ENCODE peak calls at places on chromosomes 7 and 10, in nine cellular contexts. X is stomach, W is GM12865, S is left ventricle myocardium inferior, P is endodermal cell, B is HL-60, E is right lobe of liver, O is A549, Z is choroid plexus epithelial cell. Y is an unnamed sample.

GRCh38 chr7:114843102-114843501 is 78.8 kb upstream of the MDFIC start:
- DNase-seq in W (peak; percentile 12), B (no peak), Z (no peak), E (no peak), S (no peak), O (no peak), X (no peak), P (no peak), Y (no peak)

GRCh38 chr10:69634759-69635425 is 4.8 kb downstream of the FAM241B start:
- DNase-seq in B (no peak), P (peak; percentile 42), Z (no peak), S (no peak), X (peak; percentile 7), O (no peak), E (no peak), W (no peak), Y (no peak)

GRCh38 chr10:114876602-114877300 is 55.2 kb downstream of the FHIP2A start:
- DNase-seq in O (peak; percentile 87), W (peak; percentile 70), P (peak; percentile 94), X (peak; percentile 62), B (peak; percentile 21), E (peak; percentile 77), Z (peak; percentile 82), S (peak; percentile 48), Y (peak; percentile 62)

GRCh38 chr7:33667261-33667660 is 238.1 kb upstream of the BMPER start:
- DNase-seq in S (no peak), O (no peak), W (no peak), P (no peak), B (no peak), E (no peak), X (no peak), Z (peak; percentile 52), Y (peak; percentile 52)

GRCh38 chr10:30820282-30820991 is 190.9 kb upstream of the LYZL2 start:
- DNase-seq in B (no peak), O (no peak), W (no peak), Z (peak; percentile 79), S (no peak), E (no peak), P (no peak), X (no peak), Y (peak; percentile 95)

GRCh38 chr10:29862926-29863614 is 196.3 kb downstream of the JCAD start:
- DNase-seq in P (no peak), E (no peak), W (no peak), O (no peak), B (no peak), X (no peak), Z (peak; percentile 49), S (no peak), Y (peak; percentile 95)

GRCh38 chr10:51341216-51341615 is 266.9 kb downstream of the PRKG1 start:
- DNase-seq in S (no peak), X (no peak), B (no peak), Z (peak; percentile 42), E (no peak), W (no peak), O (no peak), P (no peak), Y (no peak)

GRCh38 chr10:71212249-71213126 is at the start of gene UNC5B:
- DNase-seq in Z (peak; percentile 90), S (peak; percentile 93), B (peak; percentile 44), P (peak; percentile 96), W (peak; percentile 42), E (peak; percentile 89), O (peak; percentile 37), X (peak; percentile 92), Y (peak; percentile 77)

DNA sequence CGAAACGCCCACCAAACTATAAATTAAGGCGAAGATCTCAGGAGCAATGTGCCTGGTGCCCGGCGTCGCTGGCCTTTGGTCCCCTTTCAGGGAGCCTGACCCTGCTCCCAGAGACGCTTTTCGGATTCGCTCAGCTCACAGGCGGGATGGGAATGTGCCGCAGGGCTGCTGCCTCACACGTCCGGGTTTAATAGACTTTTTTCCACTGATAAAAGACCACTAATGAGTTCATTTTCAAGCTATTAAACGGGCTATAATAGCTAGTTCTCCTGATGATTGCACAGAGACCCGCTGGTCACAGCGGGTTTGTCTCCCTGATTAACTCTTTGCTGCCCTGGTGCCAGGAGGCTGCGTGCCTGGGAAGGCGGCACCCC is 128.3 kb downstream of the ADARB2 start:
- DNase-seq in W (no peak), Z (no peak), O (no peak), P (no peak), X (no peak), B (no peak), S (no peak), E (no peak), Y (no peak)
- H3K4me3 ChIP-seq in W (no peak overlapping the region), Z (no peak overlapping the region), O (no peak overlapping the region), P (no peak overlapping the region), X (no peak overlapping the region), B (no peak overlapping the region), S (peak overlapping the region; percentile 10), E (no peak overlapping the region), Y (no peak overlapping the region)

GRCh38 chr10:527416-527815 is 162.1 kb downstream of the DIP2C start:
- DNase-seq in S (no peak), W (no peak), B (no peak), O (no peak), X (no peak), Z (no peak), P (no peak), E (no peak), Y (no peak)

GRCh38 chr10:525565-526315 is 163.7 kb downstream of the DIP2C start:
- DNase-seq in P (no peak), E (no peak), O (no peak), Z (no peak), X (no peak), W (no peak), S (no peak), B (no peak), Y (peak; percentile 51)

GRCh38 chr10:523925-524324 is 165.5 kb downstream of the DIP2C start:
- DNase-seq in P (no peak), O (no peak), S (no peak), X (no peak), Z (no peak), E (no peak), B (no peak), W (no peak), Y (no peak)

GRCh38 chr10:528173-529165 is 161.0 kb downstream of the DIP2C start:
- DNase-seq in S (no peak), X (no peak), B (no peak), O (no peak), E (peak; percentile 30), P (no peak), W (no peak), Z (no peak), Y (no peak)

DNA sequence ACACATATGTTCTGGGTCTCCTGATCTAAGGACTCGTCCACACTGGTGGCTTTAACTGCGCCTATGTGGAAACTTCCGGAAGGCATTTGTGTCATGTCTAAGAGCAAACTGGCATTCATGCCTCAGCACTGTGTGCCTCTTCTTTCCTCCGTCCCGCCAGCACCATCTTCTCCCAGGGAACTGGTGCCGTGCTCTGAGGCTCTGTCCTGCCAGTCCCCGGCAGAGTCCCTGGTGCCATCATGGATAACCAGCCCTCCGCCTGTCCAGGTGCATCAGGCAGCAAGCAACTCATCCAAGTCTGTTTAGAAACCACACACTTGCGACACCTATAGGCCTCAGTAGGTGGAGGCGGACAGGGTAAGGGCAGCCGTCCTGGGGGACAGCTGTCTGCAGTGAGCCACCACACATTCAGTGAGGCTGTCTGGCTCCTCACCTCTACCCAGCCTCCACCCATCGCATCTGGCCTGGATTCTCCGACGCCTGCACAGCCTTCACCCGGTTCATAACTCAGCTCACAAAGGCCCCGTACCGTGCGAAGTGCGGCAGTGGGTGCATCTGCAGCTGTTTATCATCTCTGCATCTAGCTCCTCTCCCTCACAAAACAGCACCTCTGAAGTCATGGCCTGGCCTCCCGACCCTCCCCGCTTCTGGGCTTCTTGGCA is 162.7 kb downstream of the DIP2C start:
- DNase-seq in S (no peak), P (peak; percentile 83), B (no peak), X (no peak), O (no peak), E (no peak), W (peak; percentile 45), Z (no peak), Y (no peak)
- TF ChIP-seq CTCF in S (no peak), P (peak; percentile 65), B (no peak), X (no peak), O (no peak), E (no peak), W (peak; percentile 39), Z (no peak), Y (no peak)

DNA sequence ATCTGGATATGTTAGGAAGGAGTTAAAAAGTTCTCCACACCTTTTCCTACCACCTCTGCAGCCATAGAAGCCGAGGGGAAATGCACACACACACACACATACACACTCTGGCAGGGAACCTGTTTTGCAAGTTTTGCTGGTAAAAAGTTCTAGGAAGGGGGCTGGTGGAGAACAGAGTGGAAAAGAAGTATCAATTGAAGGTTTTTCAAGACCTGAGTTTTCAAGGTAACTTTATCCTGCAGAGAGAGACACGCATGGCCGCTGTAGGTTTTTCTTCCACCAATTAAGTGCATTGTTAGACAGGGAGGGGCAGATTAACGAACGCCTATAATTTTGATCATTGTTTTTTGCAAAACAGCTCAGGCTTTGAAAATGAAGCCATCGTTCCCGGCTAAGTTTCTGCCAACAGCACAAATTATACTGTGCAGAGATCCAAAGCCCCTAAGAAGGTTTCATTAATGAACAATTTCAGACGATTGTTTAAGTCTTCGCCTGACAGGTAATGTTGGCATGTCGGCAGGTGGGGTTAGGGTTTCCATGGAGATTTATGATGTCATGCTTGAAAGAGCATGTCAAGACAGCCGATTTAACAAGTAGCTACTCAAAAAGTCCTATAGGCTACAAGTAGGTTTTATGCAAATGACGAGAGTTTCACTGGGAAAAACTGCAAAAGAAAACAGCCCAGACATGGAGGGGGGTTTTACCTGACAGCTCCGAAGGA is 29.7 kb downstream of the KIAA1217 start:
- DNase-seq in S (no peak), P (peak; percentile 80), W (no peak), B (no peak), Z (no peak), E (no peak), X (no peak), O (no peak), Y (no peak)
- H3K4me3 ChIP-seq in S (no peak overlapping the region), P (peak overlapping the region; percentile 1), W (no peak overlapping the region), B (no peak overlapping the region), Z (no peak overlapping the region), E (no peak overlapping the region), X (peak overlapping the region; percentile 12), O (no peak overlapping the region), Y (no peak overlapping the region)

GRCh38 chr10:33064706-33065105 is 106.7 kb upstream of the ITGB1 start:
- DNase-seq in X (no peak), O (no peak), B (no peak), E (no peak), S (no peak), P (no peak), Z (peak; percentile 12), W (no peak), Y (no peak)

GRCh38 chr10:33067917-33068316 is 109.9 kb upstream of the ITGB1 start:
- DNase-seq in P (no peak), Z (no peak), X (no peak), W (no peak), O (no peak), S (no peak), B (no peak), E (no peak), Y (no peak)

GRCh38 chr10:33065111-33065510 is 107.1 kb upstream of the ITGB1 start:
- DNase-seq in E (no peak), W (no peak), P (no peak), O (no peak), X (no peak), B (no peak), Z (peak; percentile 26), S (no peak), Y (no peak)

GRCh38 chr10:33067481-33067880 is 109.5 kb upstream of the ITGB1 start:
- DNase-seq in B (no peak), X (no peak), E (no peak), O (no peak), W (no peak), S (no peak), P (no peak), Z (peak; percentile 22), Y (no peak)

DNA sequence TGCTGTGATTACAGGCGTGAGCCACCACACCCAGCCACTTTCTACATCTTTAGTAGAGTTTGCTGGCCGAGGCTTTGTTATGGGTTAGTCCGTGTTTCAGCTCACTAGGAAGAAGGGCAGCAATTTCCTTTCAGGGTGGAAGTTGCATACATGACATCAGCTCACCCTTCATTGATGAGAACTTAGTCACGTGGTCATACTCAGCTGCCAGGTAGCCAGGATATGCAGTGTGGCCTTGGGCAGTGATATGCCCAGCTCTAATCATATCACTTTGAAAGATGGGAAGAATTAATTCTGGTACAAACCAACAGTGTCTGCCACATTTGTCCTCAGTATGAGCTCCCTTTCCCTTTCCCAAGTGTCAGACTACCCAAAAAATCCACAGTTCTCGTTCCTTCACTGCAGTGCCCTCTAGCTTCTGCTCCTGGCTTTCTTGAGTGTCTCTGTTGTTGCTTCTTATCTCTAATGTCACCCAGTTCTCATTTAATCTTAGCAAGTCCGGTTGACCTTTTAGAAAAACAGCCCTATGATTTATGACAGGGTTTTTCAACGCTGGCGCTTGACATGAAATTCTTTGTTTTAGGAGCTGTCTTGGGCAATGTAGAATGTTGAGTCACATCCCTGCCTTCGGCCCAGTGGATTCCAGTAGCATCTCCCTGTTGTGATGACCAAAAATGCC is 108.7 kb upstream of the ITGB1 start:
- DNase-seq in Z (peak; percentile 54), B (no peak), E (no peak), O (peak; percentile 29), P (peak; percentile 55), S (no peak), X (no peak), W (no peak), Y (peak; percentile 42)
- TF ChIP-seq CTCF in Z (peak; percentile 47), B (no peak), E (no peak), O (peak; percentile 61), P (peak; percentile 70), S (no peak), X (no peak), W (no peak), Y (no peak)